ENCODE peak calls at places on chromosome 5, in four cellular contexts. B is HepG2, N is GM12878, E is K562. Y is an unnamed sample.

GRCh38 chr5:129135633-129136032 is 41.1 kb downstream of the ISOC1 start:
- DNase-seq in B (peak), N (no peak), E (no peak), Y (no peak)

GRCh38 chr5:83306572-83307241 is 164.8 kb upstream of the VCAN start:
- DNase-seq in B (no peak), N (peak), E (no peak), Y (no peak)

GRCh38 chr5:81577091-81577490 is 173.8 kb downstream of the SSBP2 start:
- DNase-seq in B (no peak), N (no peak), E (no peak), Y (no peak)

GRCh38 chr5:142803428-142804111 is 33.4 kb downstream of the ARHGAP26 start:
- DNase-seq in B (no peak), N (no peak), E (no peak), Y (no peak)

GRCh38 chr5:52859619-52860018 is 71.9 kb downstream of the ITGA1 start:
- DNase-seq in B (no peak), N (no peak), E (no peak), Y (no peak)

GRCh38 chr5:116441223-116441622 is 133.4 kb downstream of the SEMA6A start:
- DNase-seq in B (no peak), N (no peak), E (no peak), Y (no peak)

GRCh38 chr5:55278778-55279177 is 28.7 kb downstream of the DHX29 start:
- DNase-seq in B (no peak), N (no peak), E (no peak), Y (no peak)

GRCh38 chr5:53333160-53333559 is 147.3 kb upstream of the FST start:
- DNase-seq in B (no peak), N (no peak), E (no peak), Y (no peak)

GRCh38 chr5:124057161-124057814 is 545.3 kb downstream of the CSNK1G3 start:
- DNase-seq in B (no peak), N (peak), E (no peak), Y (peak)

GRCh38 chr5:75335952-75336624 is 932 bp upstream of the HMGCR start:
- DNase-seq in B (peak), N (peak), E (peak), Y (peak)

GRCh38 chr5:124860271-124860670 is 113.8 kb upstream of the ZNF608 start:
- DNase-seq in B (no peak), N (no peak), E (no peak), Y (no peak)

GRCh38 chr5:163383754-163384153 is 53.6 kb upstream of the CCNG1 start:
- DNase-seq in B (no peak), N (no peak), E (no peak), Y (no peak)

GRCh38 chr5:179328291-179328690 is 17.0 kb downstream of the ADAMTS2 start:
- DNase-seq in B (no peak), N (no peak), E (no peak), Y (no peak)

GRCh38 chr5:92977766-92978555 is 603.1 kb downstream of the NR2F1-AS1 start:
- DNase-seq in B (no peak), N (no peak), E (no peak), Y (no peak)

GRCh38 chr5:157370967-157371366 is 89.0 kb upstream of the NIPAL4 start:
- DNase-seq in B (no peak), N (no peak), E (no peak), Y (no peak)

GRCh38 chr5:151095341-151096000 is 14.6 kb upstream of the TNIP1 start:
- DNase-seq in B (no peak), N (no peak), E (peak), Y (no peak)

GRCh38 chr5:173968154-173968553 is 20.8 kb upstream of the C5orf47 start:
- DNase-seq in B (no peak), N (no peak), E (no peak), Y (no peak)

GRCh38 chr5:151020304-151021031 is at the start of gene GPX3:
- DNase-seq in B (peak), N (no peak), E (no peak), Y (peak)

DNA sequence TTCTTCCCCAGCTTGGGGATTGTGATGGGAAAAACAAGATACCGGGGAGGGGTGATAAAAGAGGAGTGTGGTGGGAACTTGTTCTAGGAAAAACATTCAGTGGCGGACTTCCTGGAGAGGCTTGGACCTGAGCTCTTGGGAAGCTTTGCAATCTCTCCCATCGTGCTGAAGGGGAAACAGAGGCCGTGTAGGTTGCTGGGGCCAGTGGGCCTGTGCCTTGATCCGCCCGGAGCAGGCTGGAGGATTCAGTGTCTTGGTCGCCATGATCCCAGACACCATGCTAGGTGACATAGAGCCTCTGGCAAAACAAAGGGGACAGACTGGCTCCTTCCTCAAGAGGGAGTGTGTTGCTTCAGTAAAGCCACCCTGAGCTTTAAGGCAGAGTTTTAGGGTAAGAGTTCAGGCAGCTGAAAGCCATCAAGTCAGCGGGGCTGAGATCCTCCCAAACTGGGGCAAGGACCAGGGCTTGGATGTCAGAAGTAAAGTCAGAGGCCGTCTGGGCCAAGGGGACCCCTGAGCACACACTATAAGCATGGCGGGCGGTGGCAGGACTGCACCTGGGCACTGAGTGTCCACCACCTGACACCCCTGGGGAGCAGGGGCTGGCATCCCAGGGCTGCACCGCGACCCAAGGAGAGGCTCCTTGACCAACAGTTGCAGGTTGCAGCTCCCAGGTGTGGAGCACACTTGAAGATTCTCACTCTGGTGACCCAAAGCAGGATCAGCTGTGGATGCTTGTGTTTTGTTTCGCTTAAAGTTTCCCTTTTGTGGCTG is 44.7 kb downstream of the TRIP13 start:
- DNase-seq in B (no peak), N (no peak), E (no peak), Y (no peak)
- TF ChIP-seq SP1 in B (no peak), N (no peak), E (no peak), Y (no peak)

DNA sequence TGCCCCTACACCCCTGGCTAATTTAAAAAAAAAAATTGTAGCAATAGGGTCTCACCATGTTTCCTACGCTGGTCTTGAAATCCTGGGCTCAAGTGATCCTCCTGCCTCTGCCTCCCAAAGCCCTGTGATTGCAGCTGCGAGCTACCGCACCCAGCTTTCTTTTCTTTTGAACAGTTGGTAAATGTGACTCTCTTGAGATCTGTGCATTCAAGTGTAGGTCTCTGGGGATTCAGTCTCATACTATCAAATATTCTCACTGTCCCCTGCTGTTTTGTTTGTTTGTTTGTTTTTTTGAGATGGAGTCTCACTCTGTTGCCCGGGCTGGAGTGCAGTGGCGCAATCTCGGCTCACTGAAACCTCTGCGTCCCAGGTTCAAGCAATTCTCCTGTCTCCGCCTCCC is 42.3 kb upstream of the CXXC5 start:
- DNase-seq in B (no peak), N (peak), E (no peak), Y (no peak)
- TF ChIP-seq TARDBP in B (no peak), N (no peak), E (no peak), Y (no peak)

DNA sequence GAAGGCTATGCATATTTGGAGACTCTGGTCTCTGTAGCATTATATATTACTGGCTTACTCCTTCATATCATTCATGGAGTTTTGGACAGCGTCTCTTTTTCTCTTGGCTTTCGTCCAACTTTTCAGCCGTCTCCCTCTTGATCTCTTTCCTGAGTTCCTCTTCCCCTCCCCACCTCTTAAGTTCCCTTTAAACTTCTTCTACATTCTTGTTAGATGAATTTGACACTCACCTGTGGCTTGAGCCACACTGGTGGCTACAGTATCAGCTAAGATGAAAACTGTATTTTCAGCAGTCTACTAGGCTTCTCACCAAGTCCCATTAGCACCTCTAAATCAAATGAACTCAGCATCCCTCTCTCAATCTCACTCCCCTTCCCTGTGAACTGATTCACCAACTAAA is 128.1 kb downstream of the STARD4 start:
- DNase-seq in B (no peak), N (no peak), E (no peak), Y (no peak)
- TF ChIP-seq FOXK2 in B (no peak), N (no peak), E (no peak), Y (no peak)

GRCh38 chr5:8060235-8061139 is 191.5 kb downstream of the MTRR start:
- DNase-seq in B (no peak), N (no peak), E (no peak), Y (no peak)

GRCh38 chr5:8059337-8059736 is 190.4 kb downstream of the MTRR start:
- DNase-seq in B (no peak), N (no peak), E (no peak), Y (no peak)

GRCh38 chr5:8058626-8059180 is 189.8 kb downstream of the MTRR start:
- DNase-seq in B (no peak), N (no peak), E (no peak), Y (no peak)

GRCh38 chr5:8061140-8061469 is 192.2 kb downstream of the MTRR start:
- DNase-seq in B (no peak), N (no peak), E (no peak), Y (no peak)

DNA sequence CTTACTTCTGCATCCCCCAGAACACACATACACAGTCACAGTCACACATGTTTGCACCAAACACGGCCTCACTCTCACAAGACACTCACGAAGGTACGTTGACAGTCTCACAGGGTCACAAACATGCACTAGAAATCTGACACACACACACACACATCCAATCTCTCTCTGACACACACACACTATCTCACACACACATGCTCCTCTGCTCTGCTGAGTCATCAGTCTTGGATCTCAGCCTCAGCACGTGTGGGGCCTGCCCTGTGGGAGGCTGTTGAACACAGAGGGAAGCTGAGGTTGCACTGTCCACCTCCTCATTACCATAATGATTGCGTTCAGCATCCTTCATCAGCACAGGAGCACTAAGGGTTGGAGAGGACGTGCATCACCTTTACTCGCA is 188.8 kb downstream of the MTRR start:
- DNase-seq in B (no peak), N (no peak), E (peak), Y (no peak)
- TF ChIP-seq SP1 in B (no peak), N (no peak), E (no peak), Y (no peak)

DNA sequence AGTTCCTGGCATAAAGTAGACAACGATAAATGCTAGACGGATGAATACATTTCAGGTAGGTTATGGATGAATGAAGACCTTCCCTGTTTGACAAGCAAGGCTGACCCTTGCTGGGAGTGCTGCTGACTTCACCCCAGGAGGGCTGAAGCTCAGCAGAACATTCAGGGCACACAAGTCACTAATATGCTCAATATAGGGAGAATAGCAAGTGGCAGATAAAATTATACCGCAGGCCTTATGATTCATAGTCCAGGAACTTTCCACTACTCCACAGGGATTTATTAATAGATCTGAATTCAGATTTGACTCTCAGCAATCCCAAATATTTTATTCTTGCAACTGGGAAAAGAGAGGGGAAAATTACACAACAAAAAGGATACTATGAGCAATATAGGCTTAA is 38.2 kb upstream of the GRAMD2B start:
- DNase-seq in B (no peak), N (no peak), E (no peak), Y (no peak)
- TF ChIP-seq TARDBP in B (no peak), N (no peak), E (no peak), Y (no peak)

DNA sequence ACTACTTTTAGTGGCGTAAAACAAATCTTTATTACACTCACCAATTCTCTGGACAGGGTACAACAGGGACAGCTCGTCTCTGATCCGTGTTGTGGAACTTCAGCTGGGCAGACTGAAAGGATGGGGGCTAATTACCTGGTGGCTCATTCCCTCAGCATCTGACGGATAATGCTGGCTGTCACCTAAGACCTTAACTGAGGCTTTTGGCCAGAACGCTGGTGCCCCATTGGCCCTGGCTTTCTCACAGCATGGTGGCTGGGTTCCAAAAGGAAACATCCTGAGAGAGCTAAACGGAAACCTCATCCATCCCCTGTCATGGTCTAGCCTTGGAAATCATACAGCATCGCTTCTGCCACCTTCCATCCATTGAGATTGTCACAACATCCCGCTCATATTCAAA is 62.9 kb downstream of the RAI14 start:
- DNase-seq in B (no peak), N (no peak), E (no peak), Y (no peak)
- TF ChIP-seq FOXK2 in B (no peak), N (no peak), E (no peak), Y (no peak)

GRCh38 chr5:5497132-5497748 is 74.8 kb downstream of the ICE1 start:
- DNase-seq in B (peak), N (no peak), E (peak), Y (peak)
- TF ChIP-seq SP1 in B (no peak), N (no peak), E (no peak), Y (no peak)

GRCh38 chr5:119343766-119344165 is 12.1 kb upstream of the TNFAIP8 start:
- DNase-seq in B (no peak), N (peak), E (no peak), Y (no peak)
- TF ChIP-seq TARDBP in B (no peak), N (no peak), E (no peak), Y (no peak)

DNA sequence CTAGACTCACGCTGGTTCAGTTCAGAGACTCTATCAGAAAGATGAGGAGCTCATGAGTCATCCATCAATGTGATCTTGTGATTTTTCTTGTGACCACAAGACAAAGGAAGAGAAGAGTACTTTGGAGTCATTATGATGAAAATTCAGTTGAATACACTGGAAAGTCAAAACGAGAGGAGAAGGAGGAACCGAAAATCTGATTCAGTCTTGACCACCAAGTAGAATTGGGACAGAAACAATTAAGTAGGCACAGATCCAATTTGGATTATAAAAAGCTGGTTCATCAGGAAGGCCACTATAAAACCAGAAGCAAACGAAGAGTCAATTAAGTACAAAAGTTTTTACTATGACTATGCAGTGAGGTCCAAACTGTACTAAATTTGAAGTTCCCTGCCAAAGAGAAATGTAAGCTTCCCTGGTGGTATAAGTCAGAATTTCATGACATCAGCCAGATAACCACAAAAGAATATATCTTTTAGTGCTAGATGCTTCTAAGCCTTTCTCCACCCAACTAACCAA is 90.9 kb downstream of the THBS4 start:
- DNase-seq in B (no peak), N (peak), E (no peak), Y (no peak)
- TF ChIP-seq FOXK2 in B (no peak), N (no peak), E (no peak), Y (no peak)

DNA sequence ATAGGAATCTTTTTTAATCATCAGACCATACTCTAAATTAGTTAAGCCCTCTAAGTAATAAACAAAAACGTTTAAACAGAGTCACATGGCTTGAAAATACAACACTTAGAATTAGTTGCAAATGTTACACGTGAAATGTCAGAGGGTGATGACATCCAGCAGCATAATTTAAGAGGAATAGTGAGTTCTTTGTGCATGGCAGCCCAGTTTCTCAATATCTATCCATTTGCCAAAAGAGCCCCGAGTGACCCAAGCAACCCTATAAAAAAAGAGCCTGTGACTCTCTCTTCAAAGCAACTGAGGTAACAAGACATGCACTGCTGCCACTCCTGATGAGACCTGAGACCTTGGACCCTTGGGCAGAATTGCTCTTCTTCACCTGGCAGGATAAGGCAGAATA is 96.9 kb upstream of the RASA1 start:
- DNase-seq in B (no peak), N (no peak), E (no peak), Y (no peak)
- TF ChIP-seq SP1 in B (no peak), N (no peak), E (no peak), Y (no peak)

Y was measured in HEK293T.